ENCODE peak calls at places on chromosome 15, in five cellular contexts. T is ACHN, O is H9, D is HL-60, A is EH. R is an unnamed sample.

GRCh38 chr15:25875551-25875950 is 12.4 kb upstream of the ATP10A start:
- DNase-seq in T (no peak), O (no peak), D (no peak), A (peak; percentile 30), R (no peak)

GRCh38 chr15:62878070-62878469 is 164.5 kb upstream of the TPM1 start:
- DNase-seq in O (no peak), D (no peak), A (no peak), T (no peak), R (no peak)

GRCh38 chr15:22811640-22812039 is 25.2 kb downstream of the NIPA1 start:
- DNase-seq in O (peak; percentile 64), D (peak; percentile 71), A (peak; percentile 49), T (peak; percentile 21), R (peak; percentile 79)

GRCh38 chr15:59678171-59678570 is 10.9 kb downstream of the BNIP2 start:
- DNase-seq in D (no peak), A (no peak), T (no peak), O (no peak), R (no peak)

GRCh38 chr15:31277335-31278055 is 49.1 kb upstream of the KLF13 start:
- DNase-seq in T (no peak), O (no peak), A (no peak), D (no peak), R (no peak)

GRCh38 chr15:94924971-94925593 is 693.7 kb downstream of the MCTP2 start:
- DNase-seq in D (no peak), A (no peak), O (no peak), T (no peak), R (no peak)

GRCh38 chr15:96354731-96355560 is 24.4 kb downstream of the NR2F2 start:
- DNase-seq in T (peak; percentile 68), D (peak; percentile 79), O (no peak), A (peak; percentile 71), R (peak; percentile 76)

GRCh38 chr15:48385431-48385830 is 54.2 kb downstream of the DUT start:
- DNase-seq in T (no peak), A (peak; percentile 99), D (no peak), O (no peak), R (no peak)

GRCh38 chr15:65824031-65824743 is 32.1 kb upstream of the DENND4A start:
- DNase-seq in T (peak; percentile 71), D (peak; percentile 44), O (peak; percentile 82), A (peak; percentile 67), R (peak; percentile 88)

GRCh38 chr15:94259121-94259776 is 27.9 kb downstream of the MCTP2 start:
- DNase-seq in T (no peak), A (no peak), D (no peak), O (no peak), R (no peak)

GRCh38 chr15:49823987-49824538 is 203.2 kb downstream of the DTWD1 start:
- DNase-seq in A (peak; percentile 23), O (no peak), T (no peak), D (no peak), R (no peak)

GRCh38 chr15:100340721-100341661 is 784 bp downstream of the ADAMTS17 start:
- DNase-seq in D (no peak), T (no peak), A (no peak), O (no peak), R (no peak)

GRCh38 chr15:99154271-99154670 is 49.4 kb downstream of the SYNM start:
- DNase-seq in A (no peak), D (no peak), T (no peak), O (peak; percentile 14), R (no peak)

GRCh38 chr15:74635228-74635627 is 19.6 kb downstream of the CLK3 start:
- DNase-seq in D (peak; percentile 76), T (peak; percentile 56), O (peak; percentile 73), A (peak; percentile 66), R (peak; percentile 68)

GRCh38 chr15:86865920-86866319 is 786.2 kb downstream of the AGBL1 start:
- DNase-seq in A (no peak), T (no peak), O (no peak), D (no peak), R (no peak)

GRCh38 chr15:95663156-95663831 is 667.2 kb upstream of the NR2F2 start:
- DNase-seq in T (no peak), A (peak; percentile 92), D (no peak), O (no peak), R (no peak)

GRCh38 chr15:63476229-63476632 is 28.2 kb upstream of the USP3 start:
- DNase-seq in D (no peak), A (peak; percentile 97), T (peak; percentile 95), O (no peak), R (peak; percentile 98)

GRCh38 chr15:80275946-80276345 is 23.9 kb upstream of the CTXND1 start:
- DNase-seq in A (peak; percentile 76), D (no peak), T (no peak), O (no peak), R (peak; percentile 48)

GRCh38 chr15:58469432-58470353 is 37.9 kb downstream of the LIPC start:
- DNase-seq in A (peak; percentile 99), T (peak; percentile 97), D (no peak), O (peak; percentile 47), R (peak; percentile 69)

GRCh38 chr15:40693904-40694705 is 869 bp upstream of the RAD51 start:
- DNase-seq in D (peak; percentile 54), O (no peak), T (no peak), A (no peak), R (no peak)

GRCh38 chr15:69725957-69726356 is 273.3 kb downstream of the RPLP1 start:
- DNase-seq in A (no peak), O (no peak), T (no peak), D (peak; percentile 89), R (no peak)

GRCh38 chr15:43913941-43914340 is 87.1 kb downstream of the WDR76 start:
- DNase-seq in O (no peak), A (no peak), T (no peak), D (no peak), R (no peak)

GRCh38 chr15:39530446-39531342 is 50.2 kb upstream of the THBS1 start:
- DNase-seq in A (peak; percentile 91), O (peak; percentile 35), D (no peak), T (no peak), R (no peak)

GRCh38 chr15:77527831-77528231 is 104.9 kb downstream of the LINGO1 start:
- DNase-seq in T (no peak), D (no peak), O (no peak), A (peak; percentile 46), R (no peak)

GRCh38 chr15:94804613-94805012 is 573.3 kb downstream of the MCTP2 start:
- DNase-seq in T (no peak), O (no peak), A (no peak), D (no peak), R (no peak)

GRCh38 chr15:99403597-99403996 is 152.3 kb downstream of the LRRC28 start:
- DNase-seq in A (no peak), D (no peak), O (no peak), T (no peak), R (no peak)

GRCh38 chr15:90262426-90262825 is 3.0 kb upstream of the NGRN start:
- DNase-seq in T (no peak), D (no peak), A (no peak), O (no peak), R (no peak)

GRCh38 chr15:80568298-80568697 is 126.8 kb upstream of the ABHD17C start:
- DNase-seq in D (no peak), O (no peak), A (peak; percentile 68), T (no peak), R (no peak)

GRCh38 chr15:55289573-55290360 is at the start of gene RAB27A:
- DNase-seq in T (peak; percentile 77), D (peak; percentile 83), A (peak; percentile 77), O (peak; percentile 74), R (peak; percentile 77)

GRCh38 chr15:52329150-52329549 is 33.5 kb upstream of the MYO5C start:
- DNase-seq in D (no peak), T (no peak), A (no peak), O (no peak), R (no peak)

GRCh38 chr15:61327019-61327631 is 98.0 kb upstream of the RORA start:
- DNase-seq in O (no peak), A (no peak), T (no peak), D (no peak), R (no peak)

GRCh38 chr15:73751481-73751880 is 1.7 kb downstream of the INSYN1 start:
- DNase-seq in D (no peak), A (no peak), T (no peak), O (no peak), R (no peak)

GRCh38 chr15:76170426-76170800 is 110.6 kb downstream of the TMEM266 start:
- DNase-seq in O (no peak), D (no peak), T (no peak), A (no peak), R (no peak)

GRCh38 chr15:80419546-80419945 is 15.4 kb downstream of the ARNT2 start:
- DNase-seq in D (no peak), O (no peak), A (peak; percentile 48), T (no peak), R (no peak)

GRCh38 chr15:81289910-81290309 is 34.0 kb downstream of the STARD5 start:
- DNase-seq in D (no peak), T (no peak), O (no peak), A (no peak), R (no peak)

GRCh38 chr15:71011503-71012155 is 103.6 kb upstream of the THSD4 start:
- DNase-seq in D (no peak), A (peak; percentile 74), O (no peak), T (peak; percentile 57), R (peak; percentile 35)

GRCh38 chr15:100775581-100776185 is 103.9 kb upstream of the ALDH1A3 start:
- DNase-seq in O (no peak), D (no peak), A (no peak), T (no peak), R (no peak)

GRCh38 chr15:56038015-56038414 is 44.6 kb upstream of the NEDD4 start:
- DNase-seq in O (no peak), D (peak; percentile 14), T (no peak), A (peak; percentile 59), R (no peak)